ENCODE peak calls at places on chromosomes 4 and X, in six cellular contexts. One of them, this sample, is unnamed.

GRCh38 chrX:154607370-154607769 is 11.7 kb downstream of the CTAG1B start:
- DNase-seq in transverse colon: no peak
- DNase-seq in WERI-Rb-1: no peak
- DNase-seq in lower lobe of right lung: no peak
- DNase-seq in brain microvascular endothelial cell: no peak
- DNase-seq in astrocyte of the spinal cord: no peak
- DNase-seq in this sample: no peak

GRCh38 chrX:147917700-147918694 is 6.3 kb downstream of the FMR1 start:
- DNase-seq in transverse colon: no peak
- DNase-seq in WERI-Rb-1: no peak
- DNase-seq in lower lobe of right lung: no peak
- DNase-seq in brain microvascular endothelial cell: no peak
- DNase-seq in astrocyte of the spinal cord: peak; percentile 48
- DNase-seq in this sample: peak; percentile 41

GRCh38 chr4:40157444-40157843 is 39.4 kb upstream of the RHOH start:
- DNase-seq in transverse colon: no peak
- DNase-seq in WERI-Rb-1: no peak
- DNase-seq in lower lobe of right lung: no peak
- DNase-seq in brain microvascular endothelial cell: no peak
- DNase-seq in astrocyte of the spinal cord: no peak
- DNase-seq in this sample: no peak

GRCh38 chr4:42654606-42655005 is 2.3 kb downstream of the ATP8A1 start:
- DNase-seq in transverse colon: no peak
- DNase-seq in WERI-Rb-1: no peak
- DNase-seq in lower lobe of right lung: no peak
- DNase-seq in brain microvascular endothelial cell: peak; percentile 56
- DNase-seq in astrocyte of the spinal cord: peak; percentile 79
- DNase-seq in this sample: peak; percentile 35

GRCh38 chrX:142036111-142036510 is 132.4 kb downstream of the MAGEC1 start:
- DNase-seq in transverse colon: no peak
- DNase-seq in WERI-Rb-1: no peak
- DNase-seq in lower lobe of right lung: no peak
- DNase-seq in brain microvascular endothelial cell: no peak
- DNase-seq in astrocyte of the spinal cord: peak; percentile 66
- DNase-seq in this sample: peak; percentile 45

GRCh38 chr4:183987987-183988392 is 82.9 kb downstream of the STOX2 start:
- DNase-seq in transverse colon: peak; percentile 61
- DNase-seq in WERI-Rb-1: no peak
- DNase-seq in lower lobe of right lung: peak; percentile 52
- DNase-seq in brain microvascular endothelial cell: peak; percentile 95
- DNase-seq in astrocyte of the spinal cord: peak; percentile 92
- DNase-seq in this sample: peak; percentile 84

GRCh38 chr4:174394915-174395314 is 111.2 kb downstream of the CEP44 start:
- DNase-seq in transverse colon: no peak
- DNase-seq in WERI-Rb-1: no peak
- DNase-seq in lower lobe of right lung: no peak
- DNase-seq in brain microvascular endothelial cell: no peak
- DNase-seq in astrocyte of the spinal cord: peak; percentile 75
- DNase-seq in this sample: peak; percentile 58

GRCh38 chr4:110361921-110362320 is 114.0 kb upstream of the ENPEP start:
- DNase-seq in transverse colon: no peak
- DNase-seq in WERI-Rb-1: no peak
- DNase-seq in lower lobe of right lung: no peak
- DNase-seq in brain microvascular endothelial cell: peak; percentile 96
- DNase-seq in astrocyte of the spinal cord: peak; percentile 95
- DNase-seq in this sample: peak; percentile 98

GRCh38 chr4:14726441-14727405 is 275.6 kb upstream of the CPEB2 start:
- DNase-seq in transverse colon: peak; percentile 19
- DNase-seq in WERI-Rb-1: no peak
- DNase-seq in lower lobe of right lung: no peak
- DNase-seq in brain microvascular endothelial cell: peak; percentile 75
- DNase-seq in astrocyte of the spinal cord: peak; percentile 72
- DNase-seq in this sample: peak; percentile 88

GRCh38 chr4:23956601-23957364 is 66.9 kb upstream of the PPARGC1A start:
- DNase-seq in transverse colon: no peak
- DNase-seq in WERI-Rb-1: no peak
- DNase-seq in lower lobe of right lung: no peak
- DNase-seq in brain microvascular endothelial cell: peak; percentile 36
- DNase-seq in astrocyte of the spinal cord: no peak
- DNase-seq in this sample: no peak

GRCh38 chr4:70936200-70936787 is 34.1 kb downstream of the MOB1B start:
- DNase-seq in transverse colon: no peak
- DNase-seq in WERI-Rb-1: no peak
- DNase-seq in lower lobe of right lung: no peak
- DNase-seq in brain microvascular endothelial cell: no peak
- DNase-seq in astrocyte of the spinal cord: no peak
- DNase-seq in this sample: peak; percentile 68

GRCh38 chr4:105670684-105671083 is 37.8 kb downstream of the INTS12 start:
- DNase-seq in transverse colon: no peak
- DNase-seq in WERI-Rb-1: no peak
- DNase-seq in lower lobe of right lung: no peak
- DNase-seq in brain microvascular endothelial cell: no peak
- DNase-seq in astrocyte of the spinal cord: no peak
- DNase-seq in this sample: no peak

GRCh38 chr4:112270643-112271484 is 14.8 kb downstream of the TIFA start:
- DNase-seq in transverse colon: no peak
- DNase-seq in WERI-Rb-1: no peak
- DNase-seq in lower lobe of right lung: no peak
- DNase-seq in brain microvascular endothelial cell: peak; percentile 46
- DNase-seq in astrocyte of the spinal cord: peak; percentile 63
- DNase-seq in this sample: peak; percentile 78

GRCh38 chr4:74223801-74224200 is 65.9 kb downstream of the MTHFD2L start:
- DNase-seq in transverse colon: no peak
- DNase-seq in WERI-Rb-1: no peak
- DNase-seq in lower lobe of right lung: no peak
- DNase-seq in brain microvascular endothelial cell: no peak
- DNase-seq in astrocyte of the spinal cord: no peak
- DNase-seq in this sample: peak; percentile 50

GRCh38 chr4:28225005-28225404 is 1364.4 kb downstream of the STIM2 start:
- DNase-seq in transverse colon: no peak
- DNase-seq in WERI-Rb-1: peak; percentile 66
- DNase-seq in lower lobe of right lung: no peak
- DNase-seq in brain microvascular endothelial cell: peak; percentile 54
- DNase-seq in astrocyte of the spinal cord: peak; percentile 26
- DNase-seq in this sample: peak; percentile 82

GRCh38 chr4:3330682-3331081 is 37.9 kb downstream of the RGS12 start:
- DNase-seq in transverse colon: no peak
- DNase-seq in WERI-Rb-1: no peak
- DNase-seq in lower lobe of right lung: no peak
- DNase-seq in brain microvascular endothelial cell: no peak
- DNase-seq in astrocyte of the spinal cord: no peak
- DNase-seq in this sample: no peak

GRCh38 chr4:28386776-28387175 is 1526.1 kb downstream of the STIM2 start:
- DNase-seq in transverse colon: no peak
- DNase-seq in WERI-Rb-1: no peak
- DNase-seq in lower lobe of right lung: no peak
- DNase-seq in brain microvascular endothelial cell: no peak
- DNase-seq in astrocyte of the spinal cord: no peak
- DNase-seq in this sample: no peak

GRCh38 chr4:22607382-22607781 is 85.4 kb upstream of the GBA3 start:
- DNase-seq in transverse colon: peak; percentile 56
- DNase-seq in WERI-Rb-1: peak; percentile 87
- DNase-seq in lower lobe of right lung: no peak
- DNase-seq in brain microvascular endothelial cell: no peak
- DNase-seq in astrocyte of the spinal cord: peak; percentile 24
- DNase-seq in this sample: peak; percentile 24

GRCh38 chr4:14023036-14023435 is 395.5 kb upstream of the BOD1L1 start:
- DNase-seq in transverse colon: no peak
- DNase-seq in WERI-Rb-1: no peak
- DNase-seq in lower lobe of right lung: no peak
- DNase-seq in brain microvascular endothelial cell: peak; percentile 21
- DNase-seq in astrocyte of the spinal cord: no peak
- DNase-seq in this sample: no peak

GRCh38 chrX:73562986-73563739 is at the start of gene CHIC1:
- DNase-seq in transverse colon: peak; percentile 66
- DNase-seq in WERI-Rb-1: peak; percentile 80
- DNase-seq in lower lobe of right lung: peak; percentile 68
- DNase-seq in brain microvascular endothelial cell: peak; percentile 49
- DNase-seq in astrocyte of the spinal cord: peak; percentile 77
- DNase-seq in this sample: peak; percentile 77

GRCh38 chr4:8916914-8917305 is 45.3 kb upstream of the HMX1 start:
- DNase-seq in transverse colon: no peak
- DNase-seq in WERI-Rb-1: no peak
- DNase-seq in lower lobe of right lung: no peak
- DNase-seq in brain microvascular endothelial cell: no peak
- DNase-seq in astrocyte of the spinal cord: no peak
- DNase-seq in this sample: no peak

GRCh38 chr4:145217339-145217738 is 37.0 kb upstream of the OTUD4 start:
- DNase-seq in transverse colon: no peak
- DNase-seq in WERI-Rb-1: no peak
- DNase-seq in lower lobe of right lung: no peak
- DNase-seq in brain microvascular endothelial cell: no peak
- DNase-seq in astrocyte of the spinal cord: no peak
- DNase-seq in this sample: no peak

GRCh38 chrX:88838392-88838791 is 91.4 kb downstream of the CPXCR1 start:
- DNase-seq in transverse colon: no peak
- DNase-seq in WERI-Rb-1: no peak
- DNase-seq in lower lobe of right lung: no peak
- DNase-seq in brain microvascular endothelial cell: no peak
- DNase-seq in astrocyte of the spinal cord: no peak
- DNase-seq in this sample: no peak

GRCh38 chr4:56995525-56995924 is 16.8 kb downstream of the POLR2B start:
- DNase-seq in transverse colon: peak; percentile 53
- DNase-seq in WERI-Rb-1: no peak
- DNase-seq in lower lobe of right lung: no peak
- DNase-seq in brain microvascular endothelial cell: peak; percentile 76
- DNase-seq in astrocyte of the spinal cord: peak; percentile 96
- DNase-seq in this sample: peak; percentile 85

GRCh38 chrX:75273483-75273882 is 402 bp upstream of the UPRT start:
- DNase-seq in transverse colon: no peak
- DNase-seq in WERI-Rb-1: no peak
- DNase-seq in lower lobe of right lung: no peak
- DNase-seq in brain microvascular endothelial cell: peak; percentile 1
- DNase-seq in astrocyte of the spinal cord: no peak
- DNase-seq in this sample: no peak

GRCh38 chr4:101339332-101339731 is 8.0 kb downstream of the PPP3CA start:
- DNase-seq in transverse colon: no peak
- DNase-seq in WERI-Rb-1: no peak
- DNase-seq in lower lobe of right lung: no peak
- DNase-seq in brain microvascular endothelial cell: no peak
- DNase-seq in astrocyte of the spinal cord: no peak
- DNase-seq in this sample: no peak
- H3K4me3 ChIP-seq in transverse colon: no peak overlapping the region
- H3K4me3 ChIP-seq in WERI-Rb-1: no peak overlapping the region
- H3K4me3 ChIP-seq in lower lobe of right lung: no peak overlapping the region
- H3K4me3 ChIP-seq in brain microvascular endothelial cell: no peak overlapping the region
- H3K4me3 ChIP-seq in astrocyte of the spinal cord: no peak overlapping the region
- H3K4me3 ChIP-seq in this sample: no peak overlapping the region

DNA sequence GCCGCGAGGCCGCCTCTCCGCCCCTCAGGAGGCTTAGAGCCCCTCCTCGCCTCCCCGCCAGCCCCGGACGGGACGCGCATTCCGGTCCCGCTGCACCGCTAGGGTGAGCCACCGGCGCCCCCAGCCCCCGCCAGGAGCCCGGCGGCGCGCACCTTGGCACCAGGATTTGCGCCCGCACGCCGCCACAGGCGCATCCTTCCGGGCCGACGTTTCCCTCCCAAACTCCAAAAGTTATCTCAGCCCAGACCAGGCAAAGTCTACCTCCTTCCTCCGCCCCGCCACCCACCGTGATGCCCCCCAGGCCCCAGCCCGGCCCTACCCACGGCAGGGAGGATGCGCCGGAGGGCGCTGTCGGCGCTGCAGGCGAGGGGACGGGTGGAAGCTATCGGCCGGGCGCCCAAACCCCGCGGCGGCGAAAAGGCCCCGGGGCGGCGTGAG is 538 bp downstream of the SCML2 start:
- DNase-seq in transverse colon: peak; percentile 8
- DNase-seq in WERI-Rb-1: peak; percentile 44
- DNase-seq in lower lobe of right lung: no peak
- DNase-seq in brain microvascular endothelial cell: no peak
- DNase-seq in astrocyte of the spinal cord: no peak
- DNase-seq in this sample: no peak
- TF ChIP-seq CTCF in transverse colon: no peak
- TF ChIP-seq CTCF in WERI-Rb-1: peak; percentile 14
- TF ChIP-seq CTCF in lower lobe of right lung: peak; percentile 7
- TF ChIP-seq CTCF in brain microvascular endothelial cell: no peak
- TF ChIP-seq CTCF in astrocyte of the spinal cord: no peak
- TF ChIP-seq CTCF in this sample: no peak

GRCh38 chrX:41922125-41922521 is 1.2 kb downstream of the CASK start:
- DNase-seq in transverse colon: no peak
- DNase-seq in WERI-Rb-1: no peak
- DNase-seq in lower lobe of right lung: no peak
- DNase-seq in brain microvascular endothelial cell: peak; percentile 40
- DNase-seq in astrocyte of the spinal cord: peak; percentile 16
- DNase-seq in this sample: peak; percentile 31

GRCh38 chrX:41923925-41924693 is 755 bp upstream of the CASK start:
- DNase-seq in transverse colon: peak; percentile 51
- DNase-seq in WERI-Rb-1: peak; percentile 33
- DNase-seq in lower lobe of right lung: peak; percentile 41
- DNase-seq in brain microvascular endothelial cell: peak; percentile 27
- DNase-seq in astrocyte of the spinal cord: peak; percentile 35
- DNase-seq in this sample: peak; percentile 56

GRCh38 chrX:41923257-41923924 is at the start of gene CASK:
- DNase-seq in transverse colon: peak; percentile 94
- DNase-seq in WERI-Rb-1: peak; percentile 92
- DNase-seq in lower lobe of right lung: peak; percentile 94
- DNase-seq in brain microvascular endothelial cell: peak; percentile 78
- DNase-seq in astrocyte of the spinal cord: peak; percentile 90
- DNase-seq in this sample: peak; percentile 92

GRCh38 chrX:41921492-41922124 is 1.7 kb downstream of the CASK start:
- DNase-seq in transverse colon: no peak
- DNase-seq in WERI-Rb-1: no peak
- DNase-seq in lower lobe of right lung: no peak
- DNase-seq in brain microvascular endothelial cell: no peak
- DNase-seq in astrocyte of the spinal cord: peak; percentile 27
- DNase-seq in this sample: peak; percentile 68

GRCh38 chrX:41922694-41923171 is 621 bp downstream of the CASK start:
- DNase-seq in transverse colon: peak; percentile 21
- DNase-seq in WERI-Rb-1: peak; percentile 45
- DNase-seq in lower lobe of right lung: peak; percentile 47
- DNase-seq in brain microvascular endothelial cell: no peak
- DNase-seq in astrocyte of the spinal cord: no peak
- DNase-seq in this sample: peak; percentile 10
- H3K4me3 ChIP-seq in transverse colon: peak overlapping the region; percentile 46
- H3K4me3 ChIP-seq in WERI-Rb-1: peak overlapping the region; percentile 54
- H3K4me3 ChIP-seq in lower lobe of right lung: peak overlapping the region; percentile 64
- H3K4me3 ChIP-seq in brain microvascular endothelial cell: peak overlapping the region; percentile 75
- H3K4me3 ChIP-seq in astrocyte of the spinal cord: peak overlapping the region; percentile 67
- H3K4me3 ChIP-seq in this sample: peak overlapping the region; percentile 73

DNA sequence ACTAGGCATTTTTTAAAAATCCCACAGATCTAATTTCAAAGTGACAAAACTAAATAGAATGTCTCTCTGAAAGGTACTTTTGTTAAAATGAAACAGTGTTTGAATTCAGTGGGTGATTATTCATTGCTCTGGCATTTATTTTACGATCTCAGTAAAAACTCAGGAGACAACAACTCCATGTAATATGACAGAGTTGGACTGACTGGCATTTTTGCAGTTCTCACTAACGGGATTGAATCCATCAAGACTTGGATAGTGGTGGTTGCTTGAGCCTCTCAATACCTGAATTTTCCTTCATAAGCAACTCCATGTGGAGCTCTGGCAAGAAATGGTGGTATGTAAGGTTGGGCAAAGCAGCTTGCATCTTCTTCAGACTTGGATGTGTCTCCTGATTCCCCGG is 72.6 kb downstream of the FRMPD4 start:
- DNase-seq in transverse colon: no peak
- DNase-seq in WERI-Rb-1: no peak
- DNase-seq in lower lobe of right lung: no peak
- DNase-seq in brain microvascular endothelial cell: no peak
- DNase-seq in astrocyte of the spinal cord: peak; percentile 23
- DNase-seq in this sample: no peak
- TF ChIP-seq CTCF in transverse colon: no peak
- TF ChIP-seq CTCF in WERI-Rb-1: no peak
- TF ChIP-seq CTCF in lower lobe of right lung: no peak
- TF ChIP-seq CTCF in brain microvascular endothelial cell: no peak
- TF ChIP-seq CTCF in astrocyte of the spinal cord: no peak
- TF ChIP-seq CTCF in this sample: no peak